ENCODE peak calls at places on chromosomes 3 and 15, in ten cellular contexts. G is GM23248, B is GM23338, S is DND-41, P is neuronal stem cell, O is IMR-90, K is hepatocyte, H is HepG2, I is keratinocyte, R is fibroblast of lung. C is an unnamed sample.

GRCh38 chr3:179681492-179682263 is 28.8 kb downstream of the USP13 start:
- DNase-seq in I (no peak), S (no peak), B (no peak), P (no peak), R (no peak), O (peak), G (no peak), H (no peak), K (no peak), C (no peak)

GRCh38 chr15:86608461-86608860 is 528.8 kb downstream of the AGBL1 start:
- DNase-seq in S (no peak), B (peak), I (no peak), R (peak), P (no peak), G (no peak), H (no peak), O (no peak), K (peak), C (no peak)

GRCh38 chr15:56586206-56586605 is 121.3 kb upstream of the MNS1 start:
- DNase-seq in I (no peak), B (no peak), K (no peak), H (no peak), G (no peak), P (no peak), R (no peak), S (no peak), O (no peak), C (no peak)

GRCh38 chr3:158127250-158128219 is 17.6 kb downstream of the RSRC1 start:
- DNase-seq in K (no peak), P (no peak), O (peak), S (peak), R (peak), G (peak), H (no peak), I (no peak), B (no peak), C (peak)

GRCh38 chr3:160052385-160053047 is 63.9 kb downstream of the IL12A start:
- DNase-seq in I (no peak), O (peak), H (no peak), G (peak), K (no peak), P (no peak), S (no peak), R (no peak), B (no peak), C (no peak)

GRCh38 chr3:84194032-84194431 is 764.8 kb upstream of the CADM2 start:
- DNase-seq in G (no peak), S (no peak), O (no peak), I (no peak), B (no peak), P (no peak), R (no peak), K (no peak), H (no peak), C (peak)

GRCh38 chr3:98952404-98952803 is 50.9 kb upstream of the DCBLD2 start:
- DNase-seq in H (no peak), K (no peak), S (no peak), R (no peak), P (no peak), G (no peak), B (no peak), O (no peak), I (no peak), C (no peak)

GRCh38 chr3:188578579-188579363 is 424.8 kb downstream of the LPP start:
- DNase-seq in B (no peak), H (no peak), K (no peak), P (no peak), R (peak), O (peak), S (no peak), I (no peak), G (peak), C (peak)

GRCh38 chr15:53833134-53833624 is 73.7 kb upstream of the WDR72 start:
- DNase-seq in H (peak), B (no peak), R (peak), P (no peak), O (peak), I (no peak), S (no peak), K (peak), G (peak), C (no peak)

GRCh38 chr15:99155961-99156443 is 51.1 kb downstream of the SYNM start:
- DNase-seq in I (peak), G (no peak), B (no peak), R (peak), O (peak), H (peak), K (peak), S (no peak), P (no peak), C (peak)

GRCh38 chr3:10428393-10429091 is 76.8 kb downstream of the ATP2B2 start:
- DNase-seq in P (no peak), G (no peak), K (no peak), O (no peak), R (no peak), I (no peak), B (peak), S (no peak), H (no peak), C (no peak)

GRCh38 chr3:141963301-141963700 is 86.9 kb downstream of the ATP1B3 start:
- DNase-seq in B (no peak), G (no peak), K (no peak), R (no peak), S (no peak), P (no peak), H (no peak), I (no peak), O (peak), C (no peak)

GRCh38 chr15:70690491-70691281 is 72.7 kb downstream of the UACA start:
- DNase-seq in G (no peak), S (no peak), I (no peak), O (no peak), B (no peak), P (no peak), K (no peak), R (no peak), H (peak), C (peak)

GRCh38 chr15:70303981-70304380 is 206.3 kb upstream of the TLE3 start:
- DNase-seq in R (no peak), S (no peak), P (no peak), H (no peak), G (no peak), O (no peak), I (no peak), K (no peak), B (no peak), C (no peak)

GRCh38 chr15:67146875-67147381 is 81.5 kb downstream of the SMAD3 start:
- DNase-seq in S (no peak), K (peak), I (no peak), B (peak), P (no peak), O (peak), G (peak), H (peak), R (peak), C (peak)

GRCh38 chr3:141386611-141387110 is 18.4 kb downstream of the ZBTB38 start:
- DNase-seq in H (no peak), P (no peak), G (peak), R (peak), K (no peak), B (no peak), S (no peak), I (no peak), O (peak), C (no peak)

GRCh38 chr3:54756330-54756731 is 171.5 kb downstream of the LRTM1 start:
- DNase-seq in K (peak), B (no peak), G (peak), I (no peak), R (peak), S (no peak), P (no peak), H (no peak), O (peak), C (no peak)

DNA sequence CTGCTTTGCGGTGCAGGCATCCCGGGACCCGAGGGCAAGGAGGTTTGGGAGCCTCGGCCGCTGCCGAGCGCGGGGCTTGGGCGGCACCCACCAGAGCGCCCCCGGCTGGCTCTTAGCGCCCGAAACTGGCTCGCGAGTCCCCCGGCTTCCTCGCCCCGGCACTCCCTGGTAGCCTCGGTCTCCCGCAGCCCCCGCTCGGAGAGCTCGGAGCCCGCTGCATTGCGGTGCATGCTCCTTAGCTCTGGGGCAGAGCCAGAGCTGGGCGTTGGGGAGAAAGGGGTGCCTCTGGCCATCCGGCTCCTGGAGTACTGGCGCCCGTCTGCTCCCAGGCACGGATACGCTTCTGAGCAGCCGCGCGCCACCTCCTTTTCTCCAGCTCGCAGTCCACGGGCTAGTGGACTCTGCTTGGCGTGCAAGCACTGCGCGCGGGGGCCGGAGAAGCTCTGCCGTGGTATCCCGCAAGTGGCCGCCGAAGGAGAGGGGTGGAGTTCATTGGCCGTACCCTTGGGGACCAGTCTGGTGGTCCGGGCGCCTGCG is 784 bp downstream of the EPHB1 start:
- DNase-seq in H (no peak), I (no peak), S (no peak), O (peak), P (peak), G (peak), B (peak), R (peak), K (peak), C (no peak)
- H2AFZ ChIP-seq in H (no peak), I (peak), S (no peak), O (peak), P (peak), G (peak), B (peak), R (peak), K (peak), C (peak)

DNA sequence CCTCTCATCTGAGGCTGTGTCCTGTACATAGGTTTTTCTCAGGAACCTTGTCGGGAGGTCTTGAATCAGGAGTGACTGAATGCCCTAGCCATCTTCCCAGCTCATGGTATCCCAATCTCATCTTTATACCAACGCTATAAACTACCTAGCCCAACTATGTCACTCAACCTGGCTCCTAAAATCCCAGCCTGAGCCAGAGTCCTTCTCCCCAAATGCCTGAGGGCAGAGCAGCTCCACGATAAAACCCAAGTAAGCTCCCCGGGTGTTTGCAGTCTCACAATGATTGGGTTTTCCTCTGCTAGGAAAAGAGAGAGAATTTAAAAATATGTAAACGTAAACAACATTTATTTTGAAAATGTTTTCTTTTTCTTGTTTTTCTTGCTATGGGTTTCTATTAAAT is 14.4 kb downstream of the EIF1B start:
- DNase-seq in I (no peak), B (no peak), P (no peak), R (no peak), K (no peak), H (no peak), O (no peak), G (no peak), S (no peak), C (no peak)
- H2AFZ ChIP-seq in I (no peak), B (no peak), P (no peak), R (no peak), K (no peak), H (no peak), O (no peak), G (no peak), S (no peak), C (no peak)

GRCh38 chr3:16174389-16174788 is at the start of gene GALNT15:
- DNase-seq in I (no peak), H (no peak), K (peak), O (peak), S (no peak), P (no peak), B (no peak), G (peak), R (peak), C (no peak)
- H2AFZ ChIP-seq in I (no peak), H (no peak), K (no peak), O (peak), S (no peak), P (no peak), B (no peak), G (peak), R (no peak), C (no peak)

GRCh38 chr3:162224736-162225135 is 728.1 kb downstream of the OTOL1 start:
- DNase-seq in G (no peak), P (no peak), K (no peak), B (no peak), H (no peak), S (no peak), O (peak), I (no peak), R (no peak), C (no peak)
- H2AFZ ChIP-seq in G (peak), P (peak), K (no peak), B (peak), H (no peak), S (no peak), O (no peak), I (no peak), R (no peak), C (no peak)

DNA sequence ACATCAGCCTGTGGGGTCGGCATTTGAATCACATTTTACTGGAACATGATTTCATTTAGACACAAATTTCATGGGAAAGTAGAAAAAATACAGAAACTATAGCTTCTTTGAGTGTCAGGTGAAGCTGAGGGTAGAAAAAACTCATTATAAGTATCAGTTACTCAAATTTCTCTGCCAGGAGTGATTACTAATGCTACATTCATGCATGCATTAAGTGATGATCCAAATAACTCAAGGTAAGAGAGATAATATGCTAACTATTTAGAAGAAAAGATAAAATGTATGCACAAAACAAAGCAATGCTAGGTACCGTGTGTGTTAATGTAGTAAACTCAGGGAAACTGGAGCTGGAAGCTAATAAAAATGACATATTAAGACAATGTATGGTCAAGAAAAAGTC is 406.0 kb downstream of the GAP43 start:
- DNase-seq in R (no peak), P (no peak), B (no peak), H (no peak), O (no peak), G (no peak), S (no peak), I (no peak), K (no peak), C (no peak)
- H2AFZ ChIP-seq in R (no peak), P (no peak), B (no peak), H (no peak), O (no peak), G (no peak), S (no peak), I (no peak), K (no peak), C (no peak)

C was measured in PC-3.